ENCODE peak calls at places on chromosome 11, in five cellular contexts. One of them, this sample, is unnamed.

GRCh38 chr11:90468923-90469322 is 246.1 kb upstream of the CHORDC1 start:
- DNase-seq in GM12878: no peak
- DNase-seq in HepG2: no peak
- DNase-seq in WTC11: no peak
- DNase-seq in A549: no peak
- DNase-seq in this sample: no peak

GRCh38 chr11:130652671-130653335 is 204.4 kb downstream of the ADAMTS15 start:
- DNase-seq in HepG2: no peak
- DNase-seq in A549: no peak
- DNase-seq in WTC11: no peak
- DNase-seq in GM12878: no peak
- DNase-seq in this sample: no peak

GRCh38 chr11:128936546-128937275 is 6.0 kb downstream of the TP53AIP1 start:
- DNase-seq in HepG2: peak
- DNase-seq in A549: no peak
- DNase-seq in GM12878: no peak
- DNase-seq in WTC11: peak
- DNase-seq in this sample: no peak

GRCh38 chr11:59262419-59262818 is 49.7 kb upstream of the MPEG1 start:
- DNase-seq in GM12878: no peak
- DNase-seq in A549: no peak
- DNase-seq in HepG2: no peak
- DNase-seq in WTC11: no peak
- DNase-seq in this sample: no peak

GRCh38 chr11:110565344-110565684 is 135.6 kb downstream of the FDX1 start:
- DNase-seq in HepG2: peak
- DNase-seq in A549: no peak
- DNase-seq in WTC11: no peak
- DNase-seq in GM12878: no peak
- DNase-seq in this sample: no peak

GRCh38 chr11:9473408-9473807 is 12.6 kb downstream of the ZNF143 start:
- DNase-seq in A549: no peak
- DNase-seq in GM12878: no peak
- DNase-seq in WTC11: no peak
- DNase-seq in HepG2: no peak
- DNase-seq in this sample: no peak

GRCh38 chr11:111814567-111814966 is 48.4 kb upstream of the PPP2R1B start:
- DNase-seq in HepG2: no peak
- DNase-seq in A549: no peak
- DNase-seq in WTC11: no peak
- DNase-seq in GM12878: no peak
- DNase-seq in this sample: no peak

GRCh38 chr11:60971520-60971919 is at the start of gene CD6:
- DNase-seq in HepG2: no peak
- DNase-seq in A549: no peak
- DNase-seq in WTC11: no peak
- DNase-seq in GM12878: no peak
- DNase-seq in this sample: no peak

GRCh38 chr11:113555071-113555739 is 80.0 kb upstream of the DRD2 start:
- DNase-seq in A549: no peak
- DNase-seq in HepG2: no peak
- DNase-seq in WTC11: no peak
- DNase-seq in GM12878: no peak
- DNase-seq in this sample: peak

GRCh38 chr11:76597533-76598425 is 72.8 kb downstream of the LRRC32 start:
- DNase-seq in A549: no peak
- DNase-seq in WTC11: no peak
- DNase-seq in HepG2: no peak
- DNase-seq in GM12878: no peak
- DNase-seq in this sample: no peak

GRCh38 chr11:132685174-132685611 is 847.1 kb downstream of the OPCML start:
- DNase-seq in WTC11: no peak
- DNase-seq in A549: no peak
- DNase-seq in HepG2: no peak
- DNase-seq in GM12878: no peak
- DNase-seq in this sample: no peak

GRCh38 chr11:67300256-67300755 is 3.0 kb upstream of the SSH3 start:
- DNase-seq in A549: no peak
- DNase-seq in HepG2: no peak
- DNase-seq in GM12878: no peak
- DNase-seq in WTC11: no peak
- DNase-seq in this sample: no peak

GRCh38 chr11:103587951-103588788 is 448.3 kb upstream of the DDI1 start:
- DNase-seq in A549: no peak
- DNase-seq in GM12878: no peak
- DNase-seq in HepG2: no peak
- DNase-seq in WTC11: no peak
- DNase-seq in this sample: no peak

GRCh38 chr11:65538915-65539374 is 14.1 kb downstream of the SCYL1 start:
- DNase-seq in A549: no peak
- DNase-seq in HepG2: no peak
- DNase-seq in GM12878: no peak
- DNase-seq in WTC11: peak
- DNase-seq in this sample: no peak

GRCh38 chr11:107858217-107859070 is at the start of gene SLC35F2:
- DNase-seq in HepG2: peak
- DNase-seq in GM12878: peak
- DNase-seq in WTC11: peak
- DNase-seq in A549: peak
- DNase-seq in this sample: peak

GRCh38 chr11:109077340-109077927 is 344.6 kb upstream of the C11orf87 start:
- DNase-seq in A549: no peak
- DNase-seq in WTC11: no peak
- DNase-seq in GM12878: no peak
- DNase-seq in HepG2: no peak
- DNase-seq in this sample: no peak

GRCh38 chr11:120675171-120675570 is 163.6 kb downstream of the GRIK4 start:
- DNase-seq in GM12878: no peak
- DNase-seq in A549: no peak
- DNase-seq in HepG2: peak
- DNase-seq in WTC11: no peak
- DNase-seq in this sample: no peak

GRCh38 chr11:117610045-117610444 is 187.0 kb downstream of the DSCAML1 start:
- DNase-seq in WTC11: no peak
- DNase-seq in A549: peak
- DNase-seq in HepG2: no peak
- DNase-seq in GM12878: peak
- DNase-seq in this sample: no peak

GRCh38 chr11:104003491-104003890 is 32.9 kb upstream of the DDI1 start:
- DNase-seq in A549: no peak
- DNase-seq in GM12878: no peak
- DNase-seq in WTC11: no peak
- DNase-seq in HepG2: no peak
- DNase-seq in this sample: no peak

GRCh38 chr11:61969838-61970452 is 2.5 kb upstream of the FTH1 start:
- DNase-seq in A549: no peak
- DNase-seq in WTC11: no peak
- DNase-seq in GM12878: no peak
- DNase-seq in HepG2: no peak
- DNase-seq in this sample: no peak

GRCh38 chr11:81869337-81870065 is 864.2 kb downstream of the FAM181B start:
- DNase-seq in GM12878: peak
- DNase-seq in WTC11: no peak
- DNase-seq in A549: no peak
- DNase-seq in HepG2: no peak
- DNase-seq in this sample: no peak

GRCh38 chr11:20707876-20708275 is 38.5 kb downstream of the NELL1 start:
- DNase-seq in GM12878: no peak
- DNase-seq in WTC11: no peak
- DNase-seq in A549: no peak
- DNase-seq in HepG2: no peak
- DNase-seq in this sample: no peak

GRCh38 chr11:130213143-130213978 is 53.8 kb downstream of the ST14 start:
- DNase-seq in GM12878: no peak
- DNase-seq in HepG2: peak
- DNase-seq in WTC11: peak
- DNase-seq in A549: peak
- DNase-seq in this sample: peak

GRCh38 chr11:94960488-94960887 is 12.9 kb downstream of the CWC15 start:
- DNase-seq in WTC11: no peak
- DNase-seq in GM12878: no peak
- DNase-seq in HepG2: no peak
- DNase-seq in A549: no peak
- DNase-seq in this sample: no peak

GRCh38 chr11:105361651-105362050 is 222.1 kb upstream of the CARD18 start:
- DNase-seq in A549: no peak
- DNase-seq in GM12878: no peak
- DNase-seq in HepG2: no peak
- DNase-seq in WTC11: no peak
- DNase-seq in this sample: no peak

GRCh38 chr11:75240381-75241035 is at the start of gene TPBGL:
- DNase-seq in GM12878: no peak
- DNase-seq in WTC11: peak
- DNase-seq in HepG2: no peak
- DNase-seq in A549: no peak
- DNase-seq in this sample: peak

GRCh38 chr11:86201371-86201770 is 43.2 kb upstream of the EED start:
- DNase-seq in HepG2: no peak
- DNase-seq in GM12878: no peak
- DNase-seq in WTC11: no peak
- DNase-seq in A549: no peak
- DNase-seq in this sample: no peak

DNA sequence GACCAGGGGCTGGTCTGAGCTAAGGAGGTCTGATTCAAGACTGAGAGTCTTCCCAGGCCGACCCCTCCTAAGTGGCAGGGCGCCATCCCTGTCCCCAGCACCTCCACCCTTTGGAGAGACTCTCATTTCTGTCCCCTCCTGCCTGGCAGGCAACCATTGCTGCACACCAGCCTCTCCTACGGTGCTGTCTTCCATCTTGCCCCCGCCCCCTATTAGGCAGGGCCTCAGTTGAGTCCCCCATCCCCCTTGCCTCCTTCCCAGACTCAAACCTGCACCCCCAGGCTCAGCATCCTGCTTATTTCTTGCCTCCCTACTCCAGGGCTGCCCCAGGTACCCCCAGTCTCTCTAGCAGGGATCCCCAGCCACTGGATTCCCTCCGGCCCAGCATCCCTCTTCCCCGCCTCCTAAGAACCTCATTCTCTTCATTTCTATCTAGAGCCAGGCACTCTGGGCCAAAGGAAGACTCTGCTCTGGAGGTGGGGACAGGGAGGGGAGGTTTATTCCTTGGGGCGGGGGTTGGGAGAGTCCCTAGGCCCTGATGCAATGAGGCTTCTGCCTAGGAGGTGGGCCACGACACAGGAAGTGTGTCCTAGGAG is 1.7 kb upstream of the RCOR2 start:
- DNase-seq in A549: no peak
- DNase-seq in GM12878: no peak
- DNase-seq in HepG2: no peak
- DNase-seq in WTC11: peak
- DNase-seq in this sample: peak
- TF ChIP-seq ESRRA in A549: no peak
- TF ChIP-seq ESRRA in GM12878: no peak
- TF ChIP-seq ESRRA in HepG2: no peak
- TF ChIP-seq ESRRA in WTC11: no peak
- TF ChIP-seq ESRRA in this sample: no peak

GRCh38 chr11:122248939-122249338 is 132.9 kb upstream of the BLID start:
- DNase-seq in GM12878: no peak
- DNase-seq in HepG2: no peak
- DNase-seq in A549: no peak
- DNase-seq in WTC11: no peak
- DNase-seq in this sample: no peak
- TF ChIP-seq ESRRA in GM12878: no peak
- TF ChIP-seq ESRRA in HepG2: no peak
- TF ChIP-seq ESRRA in A549: no peak
- TF ChIP-seq ESRRA in WTC11: no peak
- TF ChIP-seq ESRRA in this sample: no peak

DNA sequence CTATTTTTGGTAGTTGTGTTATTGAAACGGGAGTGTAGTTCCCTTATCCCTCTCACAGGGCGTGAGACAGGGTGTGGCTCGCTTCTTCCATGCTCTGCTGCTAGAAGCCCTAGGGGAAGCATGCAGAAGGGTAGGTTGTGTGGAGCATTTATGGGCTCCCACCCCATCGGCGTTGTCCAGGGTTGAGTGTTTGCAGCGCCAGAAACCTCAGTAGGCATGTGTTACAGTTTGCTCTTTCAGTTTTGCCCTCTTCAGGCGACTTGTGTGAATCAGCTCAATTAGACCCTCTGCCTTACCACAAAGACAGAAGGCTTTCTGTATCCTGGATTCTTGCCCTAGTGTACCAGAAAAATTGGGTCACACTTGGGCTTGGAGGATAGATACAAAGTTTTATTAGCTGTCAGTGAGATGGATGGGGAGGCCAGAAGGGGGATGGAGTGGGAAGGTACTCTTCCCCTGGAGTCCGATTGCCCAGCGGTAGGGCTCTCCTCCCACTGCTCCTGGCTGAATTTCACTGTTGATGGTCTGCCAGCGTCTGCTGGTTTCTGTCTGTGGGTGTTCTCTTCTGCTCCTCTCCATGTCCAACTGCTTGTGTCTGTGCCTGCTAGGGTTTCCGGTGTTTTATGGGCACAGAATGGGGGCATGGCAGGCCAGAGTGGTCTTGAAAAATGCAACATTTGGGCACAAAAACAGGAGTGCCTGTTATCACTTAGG is 358.3 kb upstream of the CTSC start:
- DNase-seq in A549: no peak
- DNase-seq in HepG2: no peak
- DNase-seq in WTC11: no peak
- DNase-seq in GM12878: no peak
- DNase-seq in this sample: no peak
- TF ChIP-seq ESRRA in A549: no peak
- TF ChIP-seq ESRRA in HepG2: no peak
- TF ChIP-seq ESRRA in WTC11: no peak
- TF ChIP-seq ESRRA in GM12878: no peak
- TF ChIP-seq ESRRA in this sample: no peak

GRCh38 chr11:92667446-92668165 is 301.8 kb upstream of the MTNR1B start:
- DNase-seq in HepG2: no peak
- DNase-seq in WTC11: peak
- DNase-seq in GM12878: no peak
- DNase-seq in A549: no peak
- DNase-seq in this sample: no peak
- TF ChIP-seq ESRRA in HepG2: no peak
- TF ChIP-seq ESRRA in WTC11: no peak
- TF ChIP-seq ESRRA in GM12878: no peak
- TF ChIP-seq ESRRA in A549: no peak
- TF ChIP-seq ESRRA in this sample: no peak